ENCODE peak calls at places on chromosomes 4 and X, in eight cellular contexts. One of them, this sample, is unnamed.
A peak's percentile ranks its signal among the peaks of the same experiment; 100 is the strongest.

GRCh38 chr4:113738251-113738650 is 23.3 kb downstream of the CAMK2D start:
- DNase-seq in NB4: no peak
- DNase-seq in NAMALWA: no peak
- DNase-seq in colonic mucosa: no peak
- DNase-seq in stimulated activated CD4-positive, alpha-beta T cell treated with anti-CD3 and anti-CD28 coated beads, Interleukin-12 subunit alpha, Interleukin-12 subunit beta, amount 100 ng/mL, for 4 hours: no peak
- DNase-seq in GM20000: no peak
- DNase-seq in sciatic nerve: no peak
- DNase-seq in NCI-H69: peak; percentile 53
- DNase-seq in this sample: no peak

GRCh38 chr4:148749403-148749802 is 307.2 kb upstream of the NR3C2 start:
- DNase-seq in colonic mucosa: no peak
- DNase-seq in NB4: no peak
- DNase-seq in stimulated activated CD4-positive, alpha-beta T cell treated with anti-CD3 and anti-CD28 coated beads, Interleukin-12 subunit alpha, Interleukin-12 subunit beta, amount 100 ng/mL, for 4 hours: no peak
- DNase-seq in NCI-H69: no peak
- DNase-seq in sciatic nerve: no peak
- DNase-seq in NAMALWA: no peak
- DNase-seq in GM20000: no peak
- DNase-seq in this sample: no peak

GRCh38 chr4:142778430-142778829 is 67.7 kb downstream of the INPP4B start:
- DNase-seq in NCI-H69: no peak
- DNase-seq in NB4: no peak
- DNase-seq in sciatic nerve: no peak
- DNase-seq in NAMALWA: no peak
- DNase-seq in colonic mucosa: no peak
- DNase-seq in GM20000: no peak
- DNase-seq in stimulated activated CD4-positive, alpha-beta T cell treated with anti-CD3 and anti-CD28 coated beads, Interleukin-12 subunit alpha, Interleukin-12 subunit beta, amount 100 ng/mL, for 4 hours: no peak
- DNase-seq in this sample: no peak

GRCh38 chrX:109475174-109475891 is 6.6 kb downstream of the GUCY2F start:
- DNase-seq in NB4: peak; percentile 58
- DNase-seq in NCI-H69: peak; percentile 25
- DNase-seq in stimulated activated CD4-positive, alpha-beta T cell treated with anti-CD3 and anti-CD28 coated beads, Interleukin-12 subunit alpha, Interleukin-12 subunit beta, amount 100 ng/mL, for 4 hours: no peak
- DNase-seq in colonic mucosa: peak; percentile 20
- DNase-seq in sciatic nerve: peak; percentile 59
- DNase-seq in NAMALWA: no peak
- DNase-seq in GM20000: peak; percentile 2
- DNase-seq in this sample: peak; percentile 40

GRCh38 chr4:143254479-143255216 is 69.9 kb downstream of the USP38 start:
- DNase-seq in stimulated activated CD4-positive, alpha-beta T cell treated with anti-CD3 and anti-CD28 coated beads, Interleukin-12 subunit alpha, Interleukin-12 subunit beta, amount 100 ng/mL, for 4 hours: no peak
- DNase-seq in GM20000: no peak
- DNase-seq in NAMALWA: no peak
- DNase-seq in sciatic nerve: peak; percentile 72
- DNase-seq in NCI-H69: no peak
- DNase-seq in NB4: no peak
- DNase-seq in colonic mucosa: no peak
- DNase-seq in this sample: no peak

GRCh38 chrX:40282901-40283674 is 185.3 kb upstream of the BCOR start:
- DNase-seq in NAMALWA: no peak
- DNase-seq in GM20000: no peak
- DNase-seq in NB4: no peak
- DNase-seq in NCI-H69: no peak
- DNase-seq in sciatic nerve: no peak
- DNase-seq in stimulated activated CD4-positive, alpha-beta T cell treated with anti-CD3 and anti-CD28 coated beads, Interleukin-12 subunit alpha, Interleukin-12 subunit beta, amount 100 ng/mL, for 4 hours: no peak
- DNase-seq in colonic mucosa: no peak
- DNase-seq in this sample: no peak

GRCh38 chr4:55181606-55182005 is 56.2 kb upstream of the KDR start:
- DNase-seq in colonic mucosa: no peak
- DNase-seq in stimulated activated CD4-positive, alpha-beta T cell treated with anti-CD3 and anti-CD28 coated beads, Interleukin-12 subunit alpha, Interleukin-12 subunit beta, amount 100 ng/mL, for 4 hours: no peak
- DNase-seq in NCI-H69: no peak
- DNase-seq in sciatic nerve: no peak
- DNase-seq in GM20000: no peak
- DNase-seq in NAMALWA: no peak
- DNase-seq in NB4: no peak
- DNase-seq in this sample: no peak

GRCh38 chr4:24991015-24991414 is 39.7 kb downstream of the LGI2 start:
- DNase-seq in GM20000: no peak
- DNase-seq in stimulated activated CD4-positive, alpha-beta T cell treated with anti-CD3 and anti-CD28 coated beads, Interleukin-12 subunit alpha, Interleukin-12 subunit beta, amount 100 ng/mL, for 4 hours: no peak
- DNase-seq in sciatic nerve: no peak
- DNase-seq in NAMALWA: no peak
- DNase-seq in NB4: no peak
- DNase-seq in NCI-H69: no peak
- DNase-seq in colonic mucosa: no peak
- DNase-seq in this sample: no peak

GRCh38 chr4:13597604-13598003 is 29.9 kb downstream of the BOD1L1 start:
- DNase-seq in NB4: no peak
- DNase-seq in NCI-H69: no peak
- DNase-seq in stimulated activated CD4-positive, alpha-beta T cell treated with anti-CD3 and anti-CD28 coated beads, Interleukin-12 subunit alpha, Interleukin-12 subunit beta, amount 100 ng/mL, for 4 hours: no peak
- DNase-seq in NAMALWA: no peak
- DNase-seq in colonic mucosa: no peak
- DNase-seq in GM20000: no peak
- DNase-seq in sciatic nerve: no peak
- DNase-seq in this sample: no peak

GRCh38 chrX:132564026-132564425 is 75.2 kb upstream of the MBNL3 start:
- DNase-seq in NAMALWA: no peak
- DNase-seq in stimulated activated CD4-positive, alpha-beta T cell treated with anti-CD3 and anti-CD28 coated beads, Interleukin-12 subunit alpha, Interleukin-12 subunit beta, amount 100 ng/mL, for 4 hours: no peak
- DNase-seq in colonic mucosa: no peak
- DNase-seq in NB4: no peak
- DNase-seq in GM20000: no peak
- DNase-seq in sciatic nerve: no peak
- DNase-seq in NCI-H69: no peak
- DNase-seq in this sample: no peak

GRCh38 chrX:19893722-19894121 is 6.3 kb upstream of the SH3KBP1 start:
- DNase-seq in stimulated activated CD4-positive, alpha-beta T cell treated with anti-CD3 and anti-CD28 coated beads, Interleukin-12 subunit alpha, Interleukin-12 subunit beta, amount 100 ng/mL, for 4 hours: no peak
- DNase-seq in sciatic nerve: no peak
- DNase-seq in GM20000: no peak
- DNase-seq in NB4: no peak
- DNase-seq in NCI-H69: no peak
- DNase-seq in colonic mucosa: no peak
- DNase-seq in NAMALWA: no peak
- DNase-seq in this sample: no peak

GRCh38 chr4:143375326-143376073 is 38.8 kb downstream of the GAB1 start:
- DNase-seq in stimulated activated CD4-positive, alpha-beta T cell treated with anti-CD3 and anti-CD28 coated beads, Interleukin-12 subunit alpha, Interleukin-12 subunit beta, amount 100 ng/mL, for 4 hours: no peak
- DNase-seq in NB4: peak; percentile 10
- DNase-seq in GM20000: no peak
- DNase-seq in NCI-H69: peak; percentile 84
- DNase-seq in colonic mucosa: peak; percentile 47
- DNase-seq in NAMALWA: peak; percentile 92
- DNase-seq in sciatic nerve: no peak
- DNase-seq in this sample: no peak

GRCh38 chr4:151824647-151825046 is 63.8 kb upstream of the GATB start:
- DNase-seq in NAMALWA: no peak
- DNase-seq in stimulated activated CD4-positive, alpha-beta T cell treated with anti-CD3 and anti-CD28 coated beads, Interleukin-12 subunit alpha, Interleukin-12 subunit beta, amount 100 ng/mL, for 4 hours: no peak
- DNase-seq in sciatic nerve: no peak
- DNase-seq in NCI-H69: no peak
- DNase-seq in NB4: no peak
- DNase-seq in GM20000: no peak
- DNase-seq in colonic mucosa: no peak
- DNase-seq in this sample: peak; percentile 29

GRCh38 chr4:101707596-101707995 is 82.9 kb upstream of the BANK1 start:
- DNase-seq in NAMALWA: no peak
- DNase-seq in colonic mucosa: no peak
- DNase-seq in NB4: no peak
- DNase-seq in stimulated activated CD4-positive, alpha-beta T cell treated with anti-CD3 and anti-CD28 coated beads, Interleukin-12 subunit alpha, Interleukin-12 subunit beta, amount 100 ng/mL, for 4 hours: no peak
- DNase-seq in GM20000: no peak
- DNase-seq in sciatic nerve: no peak
- DNase-seq in NCI-H69: peak; percentile 53
- DNase-seq in this sample: no peak

GRCh38 chr4:8308144-8308543 is 38.6 kb downstream of the HTRA3 start:
- DNase-seq in colonic mucosa: no peak
- DNase-seq in NB4: no peak
- DNase-seq in NAMALWA: no peak
- DNase-seq in NCI-H69: no peak
- DNase-seq in sciatic nerve: peak; percentile 48
- DNase-seq in GM20000: no peak
- DNase-seq in stimulated activated CD4-positive, alpha-beta T cell treated with anti-CD3 and anti-CD28 coated beads, Interleukin-12 subunit alpha, Interleukin-12 subunit beta, amount 100 ng/mL, for 4 hours: no peak
- DNase-seq in this sample: peak; percentile 17

GRCh38 chrX:39866229-39866628 is 231.5 kb downstream of the BCOR start:
- DNase-seq in sciatic nerve: no peak
- DNase-seq in GM20000: no peak
- DNase-seq in NAMALWA: no peak
- DNase-seq in NCI-H69: peak; percentile 72
- DNase-seq in colonic mucosa: no peak
- DNase-seq in NB4: no peak
- DNase-seq in stimulated activated CD4-positive, alpha-beta T cell treated with anti-CD3 and anti-CD28 coated beads, Interleukin-12 subunit alpha, Interleukin-12 subunit beta, amount 100 ng/mL, for 4 hours: no peak
- DNase-seq in this sample: no peak

GRCh38 chr4:3128976-3129375 is 54.5 kb downstream of the HTT start:
- DNase-seq in sciatic nerve: no peak
- DNase-seq in NB4: no peak
- DNase-seq in colonic mucosa: no peak
- DNase-seq in NCI-H69: no peak
- DNase-seq in NAMALWA: no peak
- DNase-seq in GM20000: no peak
- DNase-seq in stimulated activated CD4-positive, alpha-beta T cell treated with anti-CD3 and anti-CD28 coated beads, Interleukin-12 subunit alpha, Interleukin-12 subunit beta, amount 100 ng/mL, for 4 hours: no peak
- DNase-seq in this sample: no peak

GRCh38 chrX:43676960-43677582 is 21.0 kb downstream of the MAOA start:
- DNase-seq in NAMALWA: peak; percentile 15
- DNase-seq in NCI-H69: no peak
- DNase-seq in GM20000: no peak
- DNase-seq in sciatic nerve: no peak
- DNase-seq in colonic mucosa: no peak
- DNase-seq in stimulated activated CD4-positive, alpha-beta T cell treated with anti-CD3 and anti-CD28 coated beads, Interleukin-12 subunit alpha, Interleukin-12 subunit beta, amount 100 ng/mL, for 4 hours: no peak
- DNase-seq in NB4: no peak
- DNase-seq in this sample: no peak

GRCh38 chr4:8854866-8855265 is 16.8 kb downstream of the HMX1 start:
- DNase-seq in sciatic nerve: no peak
- DNase-seq in NCI-H69: peak; percentile 60
- DNase-seq in colonic mucosa: no peak
- DNase-seq in GM20000: no peak
- DNase-seq in stimulated activated CD4-positive, alpha-beta T cell treated with anti-CD3 and anti-CD28 coated beads, Interleukin-12 subunit alpha, Interleukin-12 subunit beta, amount 100 ng/mL, for 4 hours: no peak
- DNase-seq in NB4: peak; percentile 50
- DNase-seq in NAMALWA: no peak
- DNase-seq in this sample: no peak

GRCh38 chrX:26651755-26652154 is 435.8 kb downstream of the MAGEB5 start:
- DNase-seq in sciatic nerve: no peak
- DNase-seq in NAMALWA: peak; percentile 45
- DNase-seq in NB4: peak; percentile 17
- DNase-seq in stimulated activated CD4-positive, alpha-beta T cell treated with anti-CD3 and anti-CD28 coated beads, Interleukin-12 subunit alpha, Interleukin-12 subunit beta, amount 100 ng/mL, for 4 hours: no peak
- DNase-seq in colonic mucosa: no peak
- DNase-seq in NCI-H69: peak; percentile 14
- DNase-seq in GM20000: no peak
- DNase-seq in this sample: no peak

GRCh38 chrX:135383249-135383648 is 38.5 kb upstream of the SMIM10L2A start:
- DNase-seq in stimulated activated CD4-positive, alpha-beta T cell treated with anti-CD3 and anti-CD28 coated beads, Interleukin-12 subunit alpha, Interleukin-12 subunit beta, amount 100 ng/mL, for 4 hours: no peak
- DNase-seq in NCI-H69: no peak
- DNase-seq in NAMALWA: no peak
- DNase-seq in colonic mucosa: no peak
- DNase-seq in NB4: peak; percentile 51
- DNase-seq in sciatic nerve: no peak
- DNase-seq in GM20000: no peak
- DNase-seq in this sample: no peak

GRCh38 chrX:19554786-19555185 is 39.5 kb upstream of the MAP3K15 start:
- DNase-seq in stimulated activated CD4-positive, alpha-beta T cell treated with anti-CD3 and anti-CD28 coated beads, Interleukin-12 subunit alpha, Interleukin-12 subunit beta, amount 100 ng/mL, for 4 hours: peak; percentile 11
- DNase-seq in NB4: no peak
- DNase-seq in GM20000: no peak
- DNase-seq in sciatic nerve: no peak
- DNase-seq in NAMALWA: no peak
- DNase-seq in colonic mucosa: no peak
- DNase-seq in NCI-H69: no peak
- DNase-seq in this sample: no peak